ENCODE peak calls at places on chromosomes 5 and 9, in six cellular contexts. W is K562; S is CD8-positive, alpha-beta T cell; V is upper lobe of right lung; Y is A549; F is H9. L is an unnamed sample.
A peak's percentile ranks its signal among the peaks of the same experiment; 100 is the strongest.

GRCh38 chr5:121704291-121704690 is 147.4 kb upstream of the FTMT start:
- DNase-seq in W (no peak), S (no peak), V (no peak), Y (no peak), F (no peak), L (no peak)

GRCh38 chr5:98938459-98938858 is 9.7 kb upstream of the CHD1 start:
- DNase-seq in W (no peak), S (no peak), V (no peak), Y (peak; percentile 4), F (no peak), L (peak; percentile 67)

GRCh38 chr9:95735701-95736100 is 139.8 kb upstream of the ERCC6L2 start:
- DNase-seq in W (no peak), S (no peak), V (no peak), Y (no peak), F (no peak), L (no peak)

GRCh38 chr5:83417884-83418283 is 53.7 kb upstream of the VCAN start:
- DNase-seq in W (no peak), S (no peak), V (no peak), Y (no peak), F (no peak), L (no peak)

GRCh38 chr5:159003045-159004030 is 96.4 kb downstream of the EBF1 start:
- DNase-seq in W (no peak), S (no peak), V (no peak), Y (peak; percentile 70), F (no peak), L (peak; percentile 89)

GRCh38 chr5:143841446-143841845 is 29.5 kb downstream of the HMHB1 start:
- DNase-seq in W (no peak), S (no peak), V (no peak), Y (no peak), F (no peak), L (no peak)

GRCh38 chr5:125655156-125655555 is 768.1 kb upstream of the GRAMD2B start:
- DNase-seq in W (no peak), S (no peak), V (no peak), Y (no peak), F (no peak), L (no peak)

GRCh38 chr5:77842247-77842646 is 66.1 kb upstream of the TBCA start:
- DNase-seq in W (no peak), S (no peak), V (no peak), Y (no peak), F (no peak), L (no peak)

GRCh38 chr5:150035139-150035893 is 34.8 kb downstream of the HMGXB3 start:
- DNase-seq in W (no peak), S (no peak), V (no peak), Y (no peak), F (no peak), L (no peak)

GRCh38 chr5:109844148-109844547 is 154.4 kb downstream of the MAN2A1 start:
- DNase-seq in W (peak; percentile 18), S (no peak), V (no peak), Y (peak; percentile 16), F (no peak), L (peak; percentile 31)

GRCh38 chr9:13719981-13720380 is 440.5 kb upstream of the MPDZ start:
- DNase-seq in W (no peak), S (no peak), V (no peak), Y (no peak), F (no peak), L (peak; percentile 91)

GRCh38 chr5:71938886-71939285 is 168.4 kb upstream of the MAP1B start:
- DNase-seq in W (no peak), S (no peak), V (peak; percentile 69), Y (peak; percentile 87), F (peak; percentile 68), L (no peak)

GRCh38 chr9:95316794-95317118 is 753 bp downstream of the FANCC start:
- DNase-seq in W (peak; percentile 94), S (no peak), V (peak; percentile 87), Y (peak; percentile 90), F (peak; percentile 94), L (peak; percentile 64)

GRCh38 chr9:82670000-82670399 is 392.9 kb downstream of the RASEF start:
- DNase-seq in W (no peak), S (no peak), V (no peak), Y (no peak), F (no peak), L (no peak)

GRCh38 chr9:2234371-2234893 is 219.3 kb downstream of the SMARCA2 start:
- DNase-seq in W (no peak), S (no peak), V (no peak), Y (no peak), F (no peak), L (no peak)

GRCh38 chr5:7995688-7996294 is 126.8 kb downstream of the MTRR start:
- DNase-seq in W (no peak), S (no peak), V (no peak), Y (no peak), F (no peak), L (no peak)

GRCh38 chr5:62212648-62213047 is 93.4 kb upstream of the KIF2A start:
- DNase-seq in W (no peak), S (no peak), V (no peak), Y (no peak), F (no peak), L (no peak)

GRCh38 chr5:173473293-173473692 is 143.2 kb downstream of the BOD1 start:
- DNase-seq in W (no peak), S (no peak), V (no peak), Y (no peak), F (no peak), L (no peak)

DNA sequence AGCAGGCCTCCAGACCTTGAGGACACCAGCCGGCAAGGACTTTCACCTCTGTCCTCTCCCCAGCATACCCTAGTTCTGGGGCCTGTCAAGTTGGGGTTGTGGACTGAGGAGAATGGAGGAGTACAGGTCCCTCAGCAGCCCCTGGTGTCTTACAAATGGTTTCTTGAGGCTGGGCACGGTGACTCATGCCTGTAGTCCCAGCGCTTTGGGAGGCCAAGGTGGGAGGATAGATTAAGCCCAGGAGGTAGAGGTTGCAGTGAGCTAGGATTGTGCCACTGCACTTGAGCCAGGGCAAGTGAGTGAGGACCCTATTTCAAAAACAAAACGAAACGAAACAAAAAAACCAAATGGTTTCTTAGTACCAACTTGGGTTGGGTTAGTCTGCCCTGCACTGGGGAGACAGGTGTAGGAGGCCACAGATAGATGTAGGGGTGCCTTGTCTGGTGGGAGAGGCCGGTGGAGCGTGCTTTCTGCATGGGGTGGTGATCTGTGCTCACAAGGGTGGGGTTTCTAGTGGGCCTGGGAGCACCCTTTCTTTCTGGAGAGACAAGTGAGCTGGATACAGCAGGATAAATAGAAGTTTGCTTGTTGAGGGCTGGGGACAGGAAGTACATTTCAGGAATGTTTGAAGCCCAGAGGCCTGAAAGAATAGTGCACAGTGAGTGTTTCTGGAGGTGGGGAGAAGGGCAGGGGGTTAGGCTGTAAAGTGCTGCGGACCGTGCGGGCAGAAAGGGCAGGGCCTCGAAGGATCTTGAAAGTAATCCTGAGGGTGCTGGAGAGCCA is 37.7 kb upstream of the PSD2 start:
- DNase-seq in W (no peak), S (no peak), V (no peak), Y (no peak), F (no peak), L (no peak)
- TF ChIP-seq CTCF in W (no peak), S (no peak), V (no peak), Y (no peak), F (no peak), L (no peak)

GRCh38 chr9:134325813-134326753 is at the start of gene RXRA:
- DNase-seq in W (peak; percentile 94), S (peak; percentile 79), V (peak; percentile 94), Y (peak; percentile 85), F (peak; percentile 64), L (peak; percentile 72)
- TF ChIP-seq CTCF in W (peak; percentile 32), S (no peak), V (no peak), Y (no peak), F (peak; percentile 22), L (no peak)

GRCh38 chr5:116062352-116062751 is 22.5 kb upstream of the COMMD10 start:
- DNase-seq in W (no peak), S (no peak), V (no peak), Y (peak; percentile 27), F (no peak), L (peak; percentile 15)
- TF ChIP-seq CTCF in W (no peak), S (no peak), V (no peak), Y (no peak), F (no peak), L (peak; percentile 14)

GRCh38 chr5:172334196-172334595 is 50.6 kb upstream of the UBTD2 start:
- DNase-seq in W (no peak), S (no peak), V (no peak), Y (peak; percentile 30), F (peak; percentile 51), L (peak; percentile 30)
- TF ChIP-seq CTCF in W (peak; percentile 34), S (no peak), V (peak; percentile 13), Y (no peak), F (peak; percentile 64), L (peak; percentile 20)

L was measured in fibroblast of mammary gland.